ENCODE peak calls at places on chromosome 16, in seven cellular contexts. One of them, this sample, is unnamed.

GRCh38 chr16:49698416-49698815 is 157.5 kb downstream of the ZNF423 start:
- DNase-seq in bronchial epithelial cell: no peak
- DNase-seq in hypothalamus: no peak
- DNase-seq in activated CD4-positive, CD25-positive, alpha-beta regulatory T cell: no peak
- DNase-seq in osteoblast: peak
- DNase-seq in AG04450: no peak
- DNase-seq in heart left ventricle: peak
- DNase-seq in this sample: no peak

GRCh38 chr16:19769239-19769638 is 51.2 kb downstream of the IQCK start:
- DNase-seq in bronchial epithelial cell: no peak
- DNase-seq in hypothalamus: no peak
- DNase-seq in activated CD4-positive, CD25-positive, alpha-beta regulatory T cell: no peak
- DNase-seq in osteoblast: no peak
- DNase-seq in AG04450: no peak
- DNase-seq in heart left ventricle: no peak
- DNase-seq in this sample: no peak

GRCh38 chr16:30837904-30838303 is 50.9 kb upstream of the ZNF629 start:
- DNase-seq in bronchial epithelial cell: no peak
- DNase-seq in hypothalamus: no peak
- DNase-seq in activated CD4-positive, CD25-positive, alpha-beta regulatory T cell: no peak
- DNase-seq in osteoblast: no peak
- DNase-seq in AG04450: no peak
- DNase-seq in heart left ventricle: no peak
- DNase-seq in this sample: no peak

GRCh38 chr16:49617710-49618330 is 238.1 kb downstream of the ZNF423 start:
- DNase-seq in bronchial epithelial cell: no peak
- DNase-seq in hypothalamus: no peak
- DNase-seq in activated CD4-positive, CD25-positive, alpha-beta regulatory T cell: no peak
- DNase-seq in osteoblast: no peak
- DNase-seq in AG04450: no peak
- DNase-seq in heart left ventricle: no peak
- DNase-seq in this sample: peak

GRCh38 chr16:68564367-68564985 is 25.4 kb downstream of the ZFP90 start:
- DNase-seq in bronchial epithelial cell: no peak
- DNase-seq in hypothalamus: no peak
- DNase-seq in activated CD4-positive, CD25-positive, alpha-beta regulatory T cell: no peak
- DNase-seq in osteoblast: no peak
- DNase-seq in AG04450: no peak
- DNase-seq in heart left ventricle: no peak
- DNase-seq in this sample: no peak

GRCh38 chr16:10256855-10257641 is 74.8 kb upstream of the GRIN2A start:
- DNase-seq in bronchial epithelial cell: peak
- DNase-seq in hypothalamus: no peak
- DNase-seq in activated CD4-positive, CD25-positive, alpha-beta regulatory T cell: peak
- DNase-seq in osteoblast: peak
- DNase-seq in AG04450: no peak
- DNase-seq in heart left ventricle: no peak
- DNase-seq in this sample: no peak

GRCh38 chr16:70647461-70648359 is 1.4 kb downstream of the IL34 start:
- DNase-seq in bronchial epithelial cell: no peak
- DNase-seq in hypothalamus: no peak
- DNase-seq in activated CD4-positive, CD25-positive, alpha-beta regulatory T cell: no peak
- DNase-seq in osteoblast: peak
- DNase-seq in AG04450: no peak
- DNase-seq in heart left ventricle: no peak
- DNase-seq in this sample: no peak

GRCh38 chr16:11112723-11113348 is 143.2 kb downstream of the SOCS1 start:
- DNase-seq in bronchial epithelial cell: peak
- DNase-seq in hypothalamus: no peak
- DNase-seq in activated CD4-positive, CD25-positive, alpha-beta regulatory T cell: no peak
- DNase-seq in osteoblast: no peak
- DNase-seq in AG04450: no peak
- DNase-seq in heart left ventricle: no peak
- DNase-seq in this sample: no peak

GRCh38 chr16:85475233-85475632 is 137.9 kb upstream of the GSE1 start:
- DNase-seq in bronchial epithelial cell: no peak
- DNase-seq in hypothalamus: no peak
- DNase-seq in activated CD4-positive, CD25-positive, alpha-beta regulatory T cell: no peak
- DNase-seq in osteoblast: no peak
- DNase-seq in AG04450: no peak
- DNase-seq in heart left ventricle: no peak
- DNase-seq in this sample: no peak

GRCh38 chr16:27378871-27379580 is 22.9 kb upstream of the IL21R start:
- DNase-seq in bronchial epithelial cell: no peak
- DNase-seq in hypothalamus: no peak
- DNase-seq in activated CD4-positive, CD25-positive, alpha-beta regulatory T cell: no peak
- DNase-seq in osteoblast: no peak
- DNase-seq in AG04450: no peak
- DNase-seq in heart left ventricle: no peak
- DNase-seq in this sample: no peak

GRCh38 chr16:85164838-85165516 is 52.7 kb upstream of the CIBAR2 start:
- DNase-seq in bronchial epithelial cell: no peak
- DNase-seq in hypothalamus: no peak
- DNase-seq in activated CD4-positive, CD25-positive, alpha-beta regulatory T cell: no peak
- DNase-seq in osteoblast: peak
- DNase-seq in AG04450: no peak
- DNase-seq in heart left ventricle: no peak
- DNase-seq in this sample: no peak

GRCh38 chr16:70470927-70471341 is 16.5 kb downstream of the FCSK start:
- DNase-seq in bronchial epithelial cell: no peak
- DNase-seq in hypothalamus: no peak
- DNase-seq in activated CD4-positive, CD25-positive, alpha-beta regulatory T cell: no peak
- DNase-seq in osteoblast: peak
- DNase-seq in AG04450: no peak
- DNase-seq in heart left ventricle: peak
- DNase-seq in this sample: no peak

GRCh38 chr16:79651363-79651762 is 50.8 kb upstream of the MAF start:
- DNase-seq in bronchial epithelial cell: peak
- DNase-seq in hypothalamus: peak
- DNase-seq in activated CD4-positive, CD25-positive, alpha-beta regulatory T cell: no peak
- DNase-seq in osteoblast: peak
- DNase-seq in AG04450: no peak
- DNase-seq in heart left ventricle: peak
- DNase-seq in this sample: no peak

GRCh38 chr16:7689234-7689633 is 356.6 kb downstream of the RBFOX1 start:
- DNase-seq in bronchial epithelial cell: no peak
- DNase-seq in hypothalamus: no peak
- DNase-seq in activated CD4-positive, CD25-positive, alpha-beta regulatory T cell: no peak
- DNase-seq in osteoblast: no peak
- DNase-seq in AG04450: no peak
- DNase-seq in heart left ventricle: no peak
- DNase-seq in this sample: no peak

This sample was measured in type B pancreatic cell.